ENCODE peak calls at places on chromosomes 2 and 18, in six cellular contexts. One of them, this sample, is unnamed.
A peak's percentile ranks its signal among the peaks of the same experiment; 100 is the strongest.

GRCh38 chr2:221347471-221347870 is 224.6 kb downstream of the EPHA4 start:
- DNase-seq in A549: no peak
- DNase-seq in HCT116: no peak
- DNase-seq in SK-N-SH: no peak
- DNase-seq in HepG2: no peak
- DNase-seq in GM23338: no peak
- DNase-seq in this sample: no peak

GRCh38 chr18:44742741-44743311 is 62.1 kb downstream of the SETBP1 start:
- DNase-seq in A549: peak; percentile 4
- DNase-seq in HCT116: no peak
- DNase-seq in SK-N-SH: peak; percentile 66
- DNase-seq in HepG2: no peak
- DNase-seq in GM23338: peak; percentile 5
- DNase-seq in this sample: no peak

GRCh38 chr18:34548120-34548972 is 161.8 kb upstream of the DTNA start:
- DNase-seq in A549: no peak
- DNase-seq in HCT116: no peak
- DNase-seq in SK-N-SH: no peak
- DNase-seq in HepG2: peak; percentile 14
- DNase-seq in GM23338: peak; percentile 67
- DNase-seq in this sample: no peak

GRCh38 chr2:136363921-136364320 is 246.0 kb upstream of the CXCR4 start:
- DNase-seq in A549: no peak
- DNase-seq in HCT116: no peak
- DNase-seq in SK-N-SH: no peak
- DNase-seq in HepG2: no peak
- DNase-seq in GM23338: no peak
- DNase-seq in this sample: no peak

GRCh38 chr2:208511016-208511415 is 104.4 kb downstream of the PTH2R start:
- DNase-seq in A549: no peak
- DNase-seq in HCT116: no peak
- DNase-seq in SK-N-SH: no peak
- DNase-seq in HepG2: no peak
- DNase-seq in GM23338: no peak
- DNase-seq in this sample: no peak

GRCh38 chr2:177400337-177400923 is 7.9 kb downstream of the AGPS start:
- DNase-seq in A549: no peak
- DNase-seq in HCT116: no peak
- DNase-seq in SK-N-SH: no peak
- DNase-seq in HepG2: no peak
- DNase-seq in GM23338: no peak
- DNase-seq in this sample: no peak

GRCh38 chr2:191486584-191487320 is 191.2 kb upstream of the NABP1 start:
- DNase-seq in A549: no peak
- DNase-seq in HCT116: peak; percentile 84
- DNase-seq in SK-N-SH: no peak
- DNase-seq in HepG2: no peak
- DNase-seq in GM23338: no peak
- DNase-seq in this sample: no peak

GRCh38 chr18:47490882-47491281 is 239.4 kb upstream of the SKOR2 start:
- DNase-seq in A549: no peak
- DNase-seq in HCT116: no peak
- DNase-seq in SK-N-SH: no peak
- DNase-seq in HepG2: no peak
- DNase-seq in GM23338: no peak
- DNase-seq in this sample: no peak

GRCh38 chr2:146748046-146748445 is 1096.8 kb upstream of the ACVR2A start:
- DNase-seq in A549: no peak
- DNase-seq in HCT116: no peak
- DNase-seq in SK-N-SH: no peak
- DNase-seq in HepG2: no peak
- DNase-seq in GM23338: no peak
- DNase-seq in this sample: no peak

GRCh38 chr18:9081940-9082339 is 20.6 kb upstream of the NDUFV2 start:
- DNase-seq in A549: no peak
- DNase-seq in HCT116: no peak
- DNase-seq in SK-N-SH: no peak
- DNase-seq in HepG2: no peak
- DNase-seq in GM23338: no peak
- DNase-seq in this sample: peak; percentile 29

GRCh38 chr2:127431408-127432023 is 13.3 kb downstream of the PROC start:
- DNase-seq in A549: no peak
- DNase-seq in HCT116: no peak
- DNase-seq in SK-N-SH: no peak
- DNase-seq in HepG2: no peak
- DNase-seq in GM23338: no peak
- DNase-seq in this sample: no peak

DNA sequence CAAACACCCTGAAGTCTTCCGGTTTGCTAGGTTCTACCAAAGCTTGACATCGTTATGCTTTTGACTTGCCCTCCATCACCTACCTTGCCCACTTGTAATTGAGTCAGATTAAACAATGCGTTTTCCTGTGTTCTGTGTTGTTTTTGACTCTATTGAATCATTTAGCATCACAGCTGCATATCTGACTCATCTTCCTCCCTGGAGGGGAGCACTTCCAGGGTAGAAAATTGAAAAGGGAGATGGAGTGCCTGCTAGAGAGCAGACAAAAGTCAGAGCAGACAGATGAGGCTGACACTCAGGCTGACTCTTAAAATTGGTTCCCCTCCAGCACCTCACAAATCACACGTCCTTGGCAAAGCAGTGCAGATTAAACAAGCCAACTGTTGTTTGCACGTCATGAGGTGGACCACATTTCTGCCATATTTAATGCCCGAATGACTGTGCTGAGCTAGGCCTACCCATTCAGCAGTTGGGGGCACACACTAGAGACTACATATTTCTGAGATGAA is 2.2 kb downstream of the MPP4 start:
- DNase-seq in A549: no peak
- DNase-seq in HCT116: no peak
- DNase-seq in SK-N-SH: no peak
- DNase-seq in HepG2: no peak
- DNase-seq in GM23338: no peak
- DNase-seq in this sample: no peak
- TF ChIP-seq REST in A549: no peak
- TF ChIP-seq REST in HCT116: no peak
- TF ChIP-seq REST in SK-N-SH: peak; percentile 27
- TF ChIP-seq REST in HepG2: no peak
- TF ChIP-seq REST in GM23338: no peak
- TF ChIP-seq REST in this sample: no peak

DNA sequence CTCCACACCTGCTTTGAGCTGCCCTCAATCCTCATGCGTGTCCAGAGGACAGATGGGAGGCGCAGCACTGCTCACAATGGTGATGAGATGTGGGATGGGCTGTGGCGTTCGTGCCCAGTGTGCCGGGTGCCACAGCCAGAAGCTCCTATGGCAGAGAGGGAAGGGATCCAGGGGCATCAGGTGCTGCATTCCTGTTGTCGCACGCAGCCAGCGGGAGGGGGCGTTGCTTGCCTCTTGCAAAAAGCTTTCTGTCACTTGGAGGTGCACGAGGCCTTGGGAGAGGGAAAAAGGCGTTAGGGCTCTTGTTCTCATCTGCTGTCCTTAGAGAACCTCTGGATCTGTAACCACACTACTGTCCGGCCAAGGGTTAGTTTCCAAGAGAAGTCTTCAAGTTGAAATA is 29.2 kb upstream of the ALLC start:
- DNase-seq in A549: peak; percentile 41
- DNase-seq in HCT116: peak; percentile 26
- DNase-seq in SK-N-SH: no peak
- DNase-seq in HepG2: peak; percentile 54
- DNase-seq in GM23338: peak; percentile 82
- DNase-seq in this sample: peak; percentile 21
- H3K4me3 ChIP-seq in A549: no peak overlapping the region
- H3K4me3 ChIP-seq in HCT116: no peak overlapping the region
- H3K4me3 ChIP-seq in SK-N-SH: no peak overlapping the region
- H3K4me3 ChIP-seq in HepG2: no peak overlapping the region
- H3K4me3 ChIP-seq in GM23338: no peak overlapping the region
- H3K4me3 ChIP-seq in this sample: no peak overlapping the region

GRCh38 chr18:57461652-57462269 is 26.6 kb downstream of the ONECUT2 start:
- DNase-seq in A549: no peak
- DNase-seq in HCT116: no peak
- DNase-seq in SK-N-SH: no peak
- DNase-seq in HepG2: no peak
- DNase-seq in GM23338: no peak
- DNase-seq in this sample: no peak

GRCh38 chr18:57466745-57467144 is 31.6 kb downstream of the ONECUT2 start:
- DNase-seq in A549: no peak
- DNase-seq in HCT116: no peak
- DNase-seq in SK-N-SH: no peak
- DNase-seq in HepG2: no peak
- DNase-seq in GM23338: peak; percentile 24
- DNase-seq in this sample: no peak

GRCh38 chr18:57469884-57470283 is 34.7 kb downstream of the ONECUT2 start:
- DNase-seq in A549: no peak
- DNase-seq in HCT116: no peak
- DNase-seq in SK-N-SH: no peak
- DNase-seq in HepG2: no peak
- DNase-seq in GM23338: no peak
- DNase-seq in this sample: no peak

GRCh38 chr18:57466307-57466706 is 31.1 kb downstream of the ONECUT2 start:
- DNase-seq in A549: no peak
- DNase-seq in HCT116: no peak
- DNase-seq in SK-N-SH: no peak
- DNase-seq in HepG2: peak; percentile 24
- DNase-seq in GM23338: no peak
- DNase-seq in this sample: no peak
- TF ChIP-seq REST in A549: no peak
- TF ChIP-seq REST in HCT116: no peak
- TF ChIP-seq REST in SK-N-SH: no peak
- TF ChIP-seq REST in HepG2: no peak
- TF ChIP-seq REST in GM23338: no peak
- TF ChIP-seq REST in this sample: no peak

GRCh38 chr2:88932677-88933076 is 241.2 kb downstream of the RPIA start:
- DNase-seq in A549: no peak
- DNase-seq in HCT116: no peak
- DNase-seq in SK-N-SH: no peak
- DNase-seq in HepG2: no peak
- DNase-seq in GM23338: no peak
- DNase-seq in this sample: no peak

GRCh38 chr2:88927142-88927541 is 235.7 kb downstream of the RPIA start:
- DNase-seq in A549: no peak
- DNase-seq in HCT116: no peak
- DNase-seq in SK-N-SH: no peak
- DNase-seq in HepG2: no peak
- DNase-seq in GM23338: no peak
- DNase-seq in this sample: no peak

GRCh38 chr2:88933980-88934379 is 242.5 kb downstream of the RPIA start:
- DNase-seq in A549: peak; percentile 69
- DNase-seq in HCT116: no peak
- DNase-seq in SK-N-SH: no peak
- DNase-seq in HepG2: peak; percentile 34
- DNase-seq in GM23338: peak; percentile 66
- DNase-seq in this sample: peak; percentile 4

DNA sequence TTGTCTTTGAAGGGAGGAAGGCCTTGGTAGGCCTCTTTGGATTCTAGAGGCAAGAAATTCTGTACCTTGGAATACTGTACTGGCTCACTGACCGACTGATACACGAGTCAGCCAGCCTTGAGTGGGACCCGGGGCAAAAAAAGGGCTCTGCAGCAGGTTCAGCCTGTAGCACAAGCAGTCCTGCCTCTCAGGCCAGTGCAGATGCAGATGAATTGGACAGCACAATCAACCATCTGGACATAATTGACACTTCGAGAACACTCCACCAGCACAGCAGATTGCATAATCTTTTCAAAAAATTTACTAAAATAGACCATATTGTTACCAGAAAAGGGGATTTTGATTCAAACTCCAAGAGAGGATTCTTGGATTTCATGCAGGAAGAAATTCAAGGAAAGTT is 241.6 kb downstream of the RPIA start:
- DNase-seq in A549: no peak
- DNase-seq in HCT116: no peak
- DNase-seq in SK-N-SH: no peak
- DNase-seq in HepG2: no peak
- DNase-seq in GM23338: no peak
- DNase-seq in this sample: no peak
- H3K4me3 ChIP-seq in A549: no peak overlapping the region
- H3K4me3 ChIP-seq in HCT116: no peak overlapping the region
- H3K4me3 ChIP-seq in SK-N-SH: no peak overlapping the region
- H3K4me3 ChIP-seq in HepG2: no peak overlapping the region
- H3K4me3 ChIP-seq in GM23338: no peak overlapping the region
- H3K4me3 ChIP-seq in this sample: no peak overlapping the region

GRCh38 chr2:104043864-104044263 is 810.1 kb upstream of the POU3F3 start:
- DNase-seq in A549: peak; percentile 37
- DNase-seq in HCT116: no peak
- DNase-seq in SK-N-SH: no peak
- DNase-seq in HepG2: no peak
- DNase-seq in GM23338: no peak
- DNase-seq in this sample: no peak
- TF ChIP-seq REST in A549: no peak
- TF ChIP-seq REST in HCT116: no peak
- TF ChIP-seq REST in SK-N-SH: no peak
- TF ChIP-seq REST in HepG2: no peak
- TF ChIP-seq REST in GM23338: no peak
- TF ChIP-seq REST in this sample: no peak

This sample was measured in HL-60.